ENCODE peak calls at places on chromosomes 6 and 20, in five cellular contexts. Y, K, S, B and I are unnamed samples.

GRCh38 chr6:142558785-142559184 is 257.0 kb downstream of the ADGRG6 start:
- DNase-seq in Y (no peak), K (no peak), S (no peak), B (no peak), I (no peak)

GRCh38 chr6:64685401-64685800 is 1021.6 kb downstream of the EYS start:
- DNase-seq in Y (no peak), K (no peak), S (no peak), B (no peak), I (peak; percentile 41)

GRCh38 chr6:108452725-108453195 is 108.0 kb upstream of the FOXO3 start:
- DNase-seq in Y (peak; percentile 53), K (no peak), S (peak; percentile 55), B (no peak), I (peak; percentile 71)

GRCh38 chr20:46394872-46395470 is 11.4 kb downstream of the ELMO2 start:
- DNase-seq in Y (no peak), K (no peak), S (no peak), B (no peak), I (no peak)

GRCh38 chr6:53926505-53926904 is 131.7 kb downstream of the LRRC1 start:
- DNase-seq in Y (peak; percentile 58), K (no peak), S (peak; percentile 10), B (no peak), I (no peak)

GRCh38 chr6:142944126-142945066 is 580 bp downstream of the HIVEP2 start:
- DNase-seq in Y (peak; percentile 85), K (peak; percentile 80), S (peak; percentile 91), B (peak; percentile 71), I (peak; percentile 87)

GRCh38 chr20:43731469-43731868 is 4.7 kb upstream of the GTSF1L start:
- DNase-seq in Y (peak; percentile 46), K (no peak), S (peak; percentile 89), B (no peak), I (no peak)

GRCh38 chr20:60389882-60390281 is 431.7 kb downstream of the CDH26 start:
- DNase-seq in Y (no peak), K (no peak), S (no peak), B (no peak), I (no peak)

GRCh38 chr20:43409041-43409913 is 48.4 kb upstream of the SRSF6 start:
- DNase-seq in Y (peak; percentile 59), K (no peak), S (peak; percentile 53), B (no peak), I (peak; percentile 57)

GRCh38 chr6:18595774-18596528 is 208.8 kb downstream of the RNF144B start:
- DNase-seq in Y (peak; percentile 71), K (peak; percentile 61), S (peak; percentile 72), B (peak; percentile 40), I (peak; percentile 93)

GRCh38 chr6:162157157-162157556 is 570.4 kb downstream of the PRKN start:
- DNase-seq in Y (no peak), K (no peak), S (no peak), B (no peak), I (no peak)

GRCh38 chr6:75800133-75800532 is 51.1 kb downstream of the MYO6 start:
- DNase-seq in Y (no peak), K (peak; percentile 35), S (no peak), B (no peak), I (no peak)

GRCh38 chr20:32072168-32072721 is 20.2 kb downstream of the HCK start:
- DNase-seq in Y (peak; percentile 15), K (no peak), S (no peak), B (no peak), I (no peak)

GRCh38 chr6:13526718-13527668 is 39.6 kb upstream of the GFOD1 start:
- DNase-seq in Y (peak; percentile 25), K (no peak), S (no peak), B (no peak), I (no peak)

GRCh38 chr20:46928580-46929132 is 34.0 kb downstream of the EYA2 start:
- DNase-seq in Y (peak; percentile 66), K (no peak), S (peak; percentile 42), B (no peak), I (peak; percentile 16)

GRCh38 chr6:74851598-74851997 is 354.3 kb downstream of the COL12A1 start:
- DNase-seq in Y (peak; percentile 95), K (no peak), S (peak; percentile 81), B (no peak), I (no peak)

GRCh38 chr20:10637062-10637559 is 36.7 kb downstream of the JAG1 start:
- DNase-seq in Y (peak; percentile 65), K (no peak), S (peak; percentile 75), B (no peak), I (no peak)

GRCh38 chr6:133610974-133611373 is 277.9 kb upstream of the TCF21 start:
- DNase-seq in Y (peak; percentile 22), K (no peak), S (peak; percentile 89), B (no peak), I (no peak)

GRCh38 chr20:18138266-18138582 is 561 bp downstream of the KAT14 start:
- DNase-seq in Y (no peak), K (no peak), S (no peak), B (no peak), I (peak; percentile 57)

GRCh38 chr6:73079611-73079955 is 145.7 kb downstream of the KHDC1L start:
- DNase-seq in Y (peak; percentile 66), K (no peak), S (peak; percentile 71), B (no peak), I (no peak)

GRCh38 chr6:145813285-145814034 is 1.1 kb downstream of the FBXO30 start:
- DNase-seq in Y (peak; percentile 70), K (no peak), S (peak; percentile 81), B (no peak), I (peak; percentile 44)

GRCh38 chr6:168250250-168250649 is 69.3 kb downstream of the DACT2 start:
- DNase-seq in Y (no peak), K (no peak), S (no peak), B (no peak), I (no peak)

GRCh38 chr6:170417881-170418280 is 111.3 kb downstream of the FAM120B start:
- DNase-seq in Y (no peak), K (no peak), S (no peak), B (no peak), I (no peak)

GRCh38 chr20:6162239-6162638 is 39.4 kb upstream of the FERMT1 start:
- DNase-seq in Y (peak; percentile 33), K (no peak), S (peak; percentile 7), B (no peak), I (no peak)

GRCh38 chr20:5606347-5606746 is 143.9 kb upstream of the SHLD1 start:
- DNase-seq in Y (no peak), K (no peak), S (no peak), B (no peak), I (no peak)

GRCh38 chr20:62782893-62783278 is 13.4 kb upstream of the MRGBP start:
- DNase-seq in Y (no peak), K (no peak), S (no peak), B (no peak), I (no peak)
- TF ChIP-seq CTCF in Y (no peak), K (no peak), S (no peak), B (no peak), I (no peak)

DNA sequence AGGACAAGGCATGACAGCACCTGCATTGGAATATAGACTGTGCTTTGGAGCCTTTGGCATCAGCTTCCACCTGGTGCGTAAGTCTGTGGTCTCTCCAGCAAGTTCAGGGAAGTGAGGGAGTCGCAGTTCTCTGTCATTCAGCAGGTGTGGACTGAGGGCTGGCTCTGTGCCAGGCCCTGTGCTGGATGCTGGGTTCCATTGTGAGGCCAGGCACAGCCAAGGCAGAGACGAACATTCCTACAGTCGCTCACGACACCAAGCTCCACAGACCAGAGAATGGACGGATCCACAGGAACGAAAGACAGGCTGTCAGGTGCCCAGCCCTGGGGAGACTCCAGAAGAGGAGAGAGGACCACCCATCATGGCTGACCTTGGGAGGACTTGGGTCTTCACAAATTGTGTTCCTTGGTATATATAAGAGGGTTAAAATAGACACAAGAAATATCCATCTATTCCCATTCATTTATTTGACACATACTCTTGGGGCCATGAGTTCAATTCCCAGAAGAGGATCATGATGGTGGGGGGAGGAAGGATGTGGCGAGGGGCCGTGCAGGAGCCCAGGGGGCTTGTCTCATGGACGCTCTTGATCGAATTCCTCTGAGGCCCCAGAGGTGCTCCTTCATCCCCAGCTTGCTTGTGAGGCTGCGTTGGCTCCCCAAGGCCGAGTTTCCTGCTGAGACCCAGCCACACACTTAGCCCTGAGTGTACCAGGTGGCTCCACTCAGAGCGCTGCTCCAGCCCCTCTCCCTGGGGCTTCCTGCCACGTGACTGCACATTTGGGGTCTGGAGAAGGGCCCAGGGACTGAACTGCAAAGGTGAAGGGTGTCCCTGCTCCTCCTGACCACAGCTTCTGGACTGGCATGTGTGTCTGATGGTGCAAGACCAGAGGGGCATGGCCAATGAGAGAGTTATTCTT is 3.5 kb upstream of the ZNF831 start:
- DNase-seq in Y (no peak), K (no peak), S (no peak), B (no peak), I (no peak)
- TF ChIP-seq CTCF in Y (no peak), K (no peak), S (no peak), B (no peak), I (no peak)

DNA sequence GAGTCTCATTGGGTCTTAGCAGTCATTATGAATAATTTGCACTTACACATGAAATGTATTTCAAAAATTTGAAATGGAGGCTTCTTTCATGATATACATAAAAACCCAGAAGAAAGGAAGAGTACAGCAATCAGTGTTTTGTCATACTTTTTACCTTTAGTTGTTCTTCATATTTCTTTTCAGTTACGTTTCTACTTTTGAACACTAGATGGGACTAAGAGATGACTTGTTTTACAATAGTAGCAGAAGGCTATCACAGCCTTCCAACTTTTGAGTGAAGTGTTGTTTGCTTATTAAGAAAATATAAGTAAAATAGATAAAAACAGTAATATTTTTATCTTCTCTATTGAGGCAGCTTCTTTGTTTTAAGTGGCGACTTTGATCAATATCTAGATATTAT is 58.1 kb downstream of the L3MBTL3 start:
- DNase-seq in Y (peak; percentile 13), K (no peak), S (peak; percentile 19), B (no peak), I (no peak)
- TF ChIP-seq CTCF in Y (peak; percentile 47), K (no peak), S (peak; percentile 8), B (no peak), I (peak; percentile 42)

GRCh38 chr6:136926383-136926782 is 4.3 kb downstream of the SLC35D3 start:
- DNase-seq in Y (no peak), K (no peak), S (no peak), B (no peak), I (no peak)

GRCh38 chr6:136923116-136923953 is 1.2 kb downstream of the SLC35D3 start:
- DNase-seq in Y (no peak), K (no peak), S (no peak), B (peak; percentile 50), I (peak; percentile 76)

GRCh38 chr6:136923954-136924291 is 1.8 kb downstream of the SLC35D3 start:
- DNase-seq in Y (no peak), K (no peak), S (no peak), B (no peak), I (no peak)

GRCh38 chr6:136930528-136930927 is 8.4 kb downstream of the SLC35D3 start:
- DNase-seq in Y (no peak), K (no peak), S (no peak), B (no peak), I (no peak)

GRCh38 chr6:136927313-136927712 is 5.2 kb downstream of the SLC35D3 start:
- DNase-seq in Y (no peak), K (no peak), S (no peak), B (peak; percentile 61), I (peak; percentile 71)
- TF ChIP-seq CTCF in Y (peak; percentile 21), K (no peak), S (peak; percentile 23), B (peak; percentile 35), I (peak; percentile 63)